ENCODE peak calls at places on chromosomes 7 and 10, in eight cellular contexts. One of them, this sample, is unnamed.

GRCh38 chr7:86867163-86867762 is 192.2 kb downstream of the ELAPOR2 start:
- DNase-seq in kidney tubule cell: no peak
- DNase-seq in ACHN: no peak
- DNase-seq in activated CD4-positive, alpha-beta T cell treated with anti-CD3 and anti-CD28 coated beads, Interleukin-2, amount 50 U/mL, for 24 hours: no peak
- DNase-seq in A549: no peak
- DNase-seq in left cardiac atrium: no peak
- DNase-seq in T-helper 1 cell: no peak
- DNase-seq in fibroblast of pulmonary artery: no peak
- DNase-seq in this sample: no peak

GRCh38 chr10:132387723-132388210 is 9.2 kb upstream of the PWWP2B start:
- DNase-seq in kidney tubule cell: peak
- DNase-seq in ACHN: peak
- DNase-seq in activated CD4-positive, alpha-beta T cell treated with anti-CD3 and anti-CD28 coated beads, Interleukin-2, amount 50 U/mL, for 24 hours: peak
- DNase-seq in A549: peak
- DNase-seq in left cardiac atrium: peak
- DNase-seq in T-helper 1 cell: peak
- DNase-seq in fibroblast of pulmonary artery: peak
- DNase-seq in this sample: peak

GRCh38 chr7:20407585-20408466 is 77.1 kb downstream of the ITGB8 start:
- DNase-seq in kidney tubule cell: peak
- DNase-seq in ACHN: peak
- DNase-seq in activated CD4-positive, alpha-beta T cell treated with anti-CD3 and anti-CD28 coated beads, Interleukin-2, amount 50 U/mL, for 24 hours: no peak
- DNase-seq in A549: no peak
- DNase-seq in left cardiac atrium: peak
- DNase-seq in T-helper 1 cell: no peak
- DNase-seq in fibroblast of pulmonary artery: peak
- DNase-seq in this sample: peak

GRCh38 chr10:127135844-127136577 is 60.4 kb downstream of the INSYN2A start:
- DNase-seq in kidney tubule cell: no peak
- DNase-seq in ACHN: no peak
- DNase-seq in activated CD4-positive, alpha-beta T cell treated with anti-CD3 and anti-CD28 coated beads, Interleukin-2, amount 50 U/mL, for 24 hours: no peak
- DNase-seq in A549: no peak
- DNase-seq in left cardiac atrium: no peak
- DNase-seq in T-helper 1 cell: no peak
- DNase-seq in fibroblast of pulmonary artery: no peak
- DNase-seq in this sample: no peak

GRCh38 chr10:107800061-107800460 is 635.6 kb upstream of the SORCS1 start:
- DNase-seq in kidney tubule cell: no peak
- DNase-seq in ACHN: no peak
- DNase-seq in activated CD4-positive, alpha-beta T cell treated with anti-CD3 and anti-CD28 coated beads, Interleukin-2, amount 50 U/mL, for 24 hours: no peak
- DNase-seq in A549: no peak
- DNase-seq in left cardiac atrium: no peak
- DNase-seq in T-helper 1 cell: no peak
- DNase-seq in fibroblast of pulmonary artery: no peak
- DNase-seq in this sample: no peak

GRCh38 chr10:218753-219152 is 83.5 kb downstream of the ZMYND11 start:
- DNase-seq in kidney tubule cell: no peak
- DNase-seq in ACHN: no peak
- DNase-seq in activated CD4-positive, alpha-beta T cell treated with anti-CD3 and anti-CD28 coated beads, Interleukin-2, amount 50 U/mL, for 24 hours: no peak
- DNase-seq in A549: no peak
- DNase-seq in left cardiac atrium: no peak
- DNase-seq in T-helper 1 cell: no peak
- DNase-seq in fibroblast of pulmonary artery: no peak
- DNase-seq in this sample: peak

GRCh38 chr7:44636926-44637325 is 30.5 kb downstream of the OGDH start:
- DNase-seq in kidney tubule cell: no peak
- DNase-seq in ACHN: no peak
- DNase-seq in activated CD4-positive, alpha-beta T cell treated with anti-CD3 and anti-CD28 coated beads, Interleukin-2, amount 50 U/mL, for 24 hours: no peak
- DNase-seq in A549: no peak
- DNase-seq in left cardiac atrium: no peak
- DNase-seq in T-helper 1 cell: no peak
- DNase-seq in fibroblast of pulmonary artery: no peak
- DNase-seq in this sample: no peak

GRCh38 chr10:37456456-37456855 is 331.1 kb downstream of the ANKRD30A start:
- DNase-seq in kidney tubule cell: no peak
- DNase-seq in ACHN: no peak
- DNase-seq in activated CD4-positive, alpha-beta T cell treated with anti-CD3 and anti-CD28 coated beads, Interleukin-2, amount 50 U/mL, for 24 hours: no peak
- DNase-seq in A549: no peak
- DNase-seq in left cardiac atrium: no peak
- DNase-seq in T-helper 1 cell: no peak
- DNase-seq in fibroblast of pulmonary artery: no peak
- DNase-seq in this sample: no peak

GRCh38 chr10:48550977-48551376 is 53.9 kb downstream of the ARHGAP22 start:
- DNase-seq in kidney tubule cell: no peak
- DNase-seq in ACHN: no peak
- DNase-seq in activated CD4-positive, alpha-beta T cell treated with anti-CD3 and anti-CD28 coated beads, Interleukin-2, amount 50 U/mL, for 24 hours: no peak
- DNase-seq in A549: no peak
- DNase-seq in left cardiac atrium: no peak
- DNase-seq in T-helper 1 cell: no peak
- DNase-seq in fibroblast of pulmonary artery: no peak
- DNase-seq in this sample: no peak

This sample was measured in dermis blood vessel endothelial cell.